ENCODE peak calls at places on chromosomes 1 and 21, in four cellular contexts. R is psoas muscle, N is heart left ventricle, B is HCT116. L is an unnamed sample. For H3K4me1 and H3K9me3, the result is how much of the 10 kb centered on the place peaks cover.

GRCh38 chr1:181255270-181255929 is 166.9 kb downstream of the IER5 start:
- DNase-seq in B (no peak), N (no peak), R (no peak), L (no peak)

GRCh38 chr1:74733616-74734484 is 898 bp downstream of the TYW3 start:
- DNase-seq in N (no peak), R (no peak), B (peak), L (peak)

GRCh38 chr1:118118469-118118868 is 66.6 kb downstream of the SPAG17 start:
- DNase-seq in N (no peak), R (no peak), B (no peak), L (no peak)

GRCh38 chr21:17782051-17782450 is 37.1 kb downstream of the C21orf91 start:
- DNase-seq in N (no peak), R (no peak), B (no peak), L (peak)

GRCh38 chr1:168386949-168387586 is 106.4 kb downstream of the TBX19 start:
- DNase-seq in R (peak), N (no peak), B (peak), L (peak)

GRCh38 chr1:7425771-7426170 is 345.3 kb upstream of the VAMP3 start:
- DNase-seq in B (no peak), N (no peak), R (peak), L (no peak)

GRCh38 chr1:39727221-39727931 is 11.3 kb upstream of the PPIE start:
- DNase-seq in R (no peak), B (no peak), N (no peak), L (no peak)

GRCh38 chr1:188670837-188671236 is 1806.8 kb downstream of the BRINP3 start:
- DNase-seq in R (no peak), N (no peak), B (peak), L (no peak)

GRCh38 chr1:21909286-21909759 is 27.8 kb downstream of the HSPG2 start:
- DNase-seq in N (no peak), R (peak), B (no peak), L (no peak)

GRCh38 chr1:99784809-99785255 is 18.4 kb upstream of the FRRS1 start:
- DNase-seq in B (no peak), N (no peak), R (no peak), L (peak)

GRCh38 chr1:193241132-193241827 is 54.9 kb upstream of the B3GALT2 start:
- DNase-seq in B (no peak), N (no peak), R (no peak), L (no peak)

GRCh38 chr1:61914823-61915482 is 172.7 kb downstream of the PATJ start:
- DNase-seq in R (no peak), N (no peak), B (peak), L (no peak)

GRCh38 chr1:222334026-222334680 is 213.8 kb downstream of the HHIPL2 start:
- DNase-seq in R (no peak), B (no peak), N (no peak), L (no peak)

GRCh38 chr1:203754455-203754864 is 10.5 kb upstream of the LAX1 start:
- DNase-seq in B (no peak), R (no peak), N (no peak), L (peak)

GRCh38 chr1:10794724-10795304 is 1.6 kb downstream of the CASZ1 start:
- DNase-seq in B (no peak), N (peak), R (peak), L (no peak)

DNA sequence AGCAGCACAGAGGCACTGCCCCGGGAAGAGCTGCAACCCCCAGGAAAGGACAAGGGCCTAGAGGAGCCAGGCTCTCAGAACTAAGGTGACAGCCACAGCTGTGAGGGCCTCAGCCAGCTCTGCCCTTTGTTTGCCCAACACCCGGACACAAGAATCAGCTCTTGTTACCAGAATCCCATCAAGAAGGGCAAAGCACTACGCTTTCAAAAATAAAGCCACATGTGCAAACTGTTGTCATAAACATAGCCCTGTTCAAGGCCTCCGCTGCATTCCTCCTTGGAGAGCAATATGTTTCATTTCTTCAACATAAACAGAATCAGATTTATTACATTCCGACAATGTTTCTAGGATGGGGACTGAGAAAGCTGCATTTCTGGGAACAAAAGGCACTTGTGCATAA is 71.2 kb downstream of the SSBP3 start:
- DNase-seq in R (peak), B (no peak), N (no peak), L (no peak)
- H3K4me1 ChIP-seq in R (half or more), B (under half), N (half or more), L (under half)

DNA sequence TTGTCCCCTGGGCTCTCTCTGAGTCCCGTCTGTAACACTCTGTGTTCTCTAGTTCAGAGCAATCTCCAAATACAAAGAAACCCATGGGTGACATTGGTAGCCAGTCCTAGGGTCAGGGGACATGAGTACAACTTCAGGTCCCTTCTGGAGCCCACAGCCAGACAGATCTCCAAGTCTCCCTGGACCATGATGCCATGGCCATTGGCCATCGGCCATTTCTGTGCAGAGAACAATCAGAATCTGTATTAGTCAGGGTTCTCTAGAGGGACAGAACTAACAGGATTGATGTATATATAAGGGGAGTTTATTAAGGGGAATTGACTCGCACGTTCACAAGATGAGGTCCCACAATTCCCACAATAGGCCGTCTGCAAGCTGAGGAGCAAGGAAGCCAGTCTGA is 106.9 kb downstream of the AJAP1 start:
- DNase-seq in N (no peak), B (no peak), R (no peak), L (no peak)
- H3K9me3 ChIP-seq in N (under half), B (under half), R (under half), L (under half)

DNA sequence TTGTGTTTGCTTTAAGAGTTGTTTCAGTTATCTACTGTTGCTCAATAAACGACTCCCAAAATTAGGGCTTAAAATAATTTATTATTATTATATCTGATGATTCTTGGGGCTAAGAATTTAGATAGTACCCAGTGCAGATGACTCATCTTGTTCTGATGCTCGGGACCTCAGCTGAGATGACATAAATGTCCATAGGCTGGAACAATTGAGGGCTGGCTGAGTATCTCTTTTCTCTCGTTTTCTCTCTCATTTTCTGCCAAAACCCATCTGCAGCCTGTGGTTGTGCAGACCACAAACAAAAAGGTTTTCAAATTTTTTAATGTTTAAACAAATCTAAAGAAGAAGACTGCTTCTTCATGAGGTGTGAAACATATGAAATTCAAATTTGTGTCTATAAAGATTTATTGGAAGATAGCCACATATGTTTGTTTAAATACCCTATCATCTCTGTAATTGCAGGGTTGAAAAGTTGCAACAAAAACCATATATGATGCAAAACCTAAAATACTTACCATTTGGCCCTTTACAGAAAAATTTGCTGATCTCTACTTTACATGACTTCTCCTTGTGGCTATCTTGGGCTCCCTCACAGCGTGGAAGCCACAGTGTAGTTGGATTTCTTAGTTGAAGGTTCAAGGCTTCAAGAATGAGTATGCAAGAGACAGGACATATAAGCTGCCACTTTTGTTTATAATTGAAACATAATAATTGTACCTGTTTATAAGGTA is 14.8 kb upstream of the PTPRC start:
- DNase-seq in R (no peak), N (no peak), B (no peak), L (no peak)
- H3K4me1 ChIP-seq in R (under half), N (under half), B (under half), L (half or more)

GRCh38 chr1:94937820-94938219 is 10.9 kb upstream of the CNN3 start:
- DNase-seq in R (no peak), N (no peak), B (no peak), L (no peak)
- H3K9me3 ChIP-seq in R (under half), N (under half), B (under half), L (under half)

DNA sequence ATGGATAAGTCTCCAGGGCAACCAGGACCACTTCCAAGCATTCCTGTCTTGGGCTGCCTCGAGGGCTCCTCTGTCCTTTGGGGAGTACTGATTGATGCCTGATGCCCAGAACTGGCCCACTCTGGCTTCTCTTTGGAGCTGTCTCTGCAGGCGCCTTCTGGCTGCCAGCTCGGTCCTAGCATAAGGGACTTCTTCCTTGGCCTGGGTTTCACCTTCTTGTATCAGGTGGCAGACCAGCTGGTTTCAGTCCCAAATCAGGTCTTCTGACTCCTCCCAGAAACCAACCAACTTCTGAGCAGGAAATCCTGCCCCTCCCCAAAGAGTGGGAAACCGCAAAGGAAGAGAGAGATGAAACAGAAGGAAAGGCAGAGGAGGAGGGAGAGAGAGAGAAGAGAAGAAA is 10.6 kb downstream of the G0S2 start:
- DNase-seq in N (no peak), B (no peak), R (no peak), L (peak)
- H3K4me1 ChIP-seq in N (under half), B (under half), R (under half), L (under half)